ENCODE peak calls at places on chromosomes 3 and 15, in five cellular contexts. I, V, S, O and G are unnamed samples.

GRCh38 chr3:38645601-38646000 is 3.9 kb downstream of the SCN5A start:
- DNase-seq in I (no peak), S (no peak), O (no peak), V (no peak), G (no peak)

GRCh38 chr3:44359146-44359751 is 20.7 kb downstream of the TCAIM start:
- DNase-seq in O (no peak), S (no peak), V (no peak), I (no peak), G (no peak)

GRCh38 chr15:77037475-77038209 is 33.3 kb downstream of the TSPAN3 start:
- DNase-seq in V (peak), I (no peak), O (no peak), S (no peak), G (no peak)

GRCh38 chr15:62874933-62875625 is 167.5 kb upstream of the TPM1 start:
- DNase-seq in S (no peak), V (no peak), O (no peak), I (no peak), G (no peak)

GRCh38 chr3:151345854-151346253 is 16.5 kb upstream of the P2RY13 start:
- DNase-seq in O (no peak), I (peak), S (peak), V (no peak), G (peak)

GRCh38 chr3:43247556-43248186 is 38.7 kb upstream of the SNRK start:
- DNase-seq in O (peak), I (no peak), S (no peak), V (no peak), G (no peak)

GRCh38 chr3:77081240-77081661 is 41.4 kb downstream of the ROBO2 start:
- DNase-seq in O (peak), I (peak), S (peak), V (no peak), G (no peak)

GRCh38 chr3:181720281-181720680 is 8.6 kb downstream of the SOX2 start:
- DNase-seq in V (peak), O (no peak), S (no peak), I (no peak), G (no peak)

GRCh38 chr3:10170915-10171478 is 6.3 kb downstream of the IRAK2 start:
- DNase-seq in I (no peak), V (no peak), S (no peak), O (no peak), G (no peak)

GRCh38 chr3:63937661-63938651 is 25.8 kb upstream of the SCAANT1 start:
- DNase-seq in I (no peak), S (no peak), O (no peak), V (peak), G (peak)

GRCh38 chr3:49300595-49300994 is 23.6 kb upstream of the C3orf62 start:
- DNase-seq in S (no peak), V (no peak), O (no peak), I (no peak), G (no peak)

GRCh38 chr3:133949438-133949837 is 53.8 kb upstream of the RAB6B start:
- DNase-seq in O (peak), S (peak), V (no peak), I (no peak), G (no peak)

GRCh38 chr15:87527416-87527815 is 729.1 kb downstream of the NTRK3 start:
- DNase-seq in V (no peak), I (peak), S (no peak), O (no peak), G (peak)

GRCh38 chr15:57272770-57273357 is 103.4 kb upstream of the CGNL1 start:
- DNase-seq in I (no peak), V (no peak), S (no peak), O (no peak), G (no peak)

GRCh38 chr3:22714758-22715157 is 488.4 kb upstream of the UBE2E2 start:
- DNase-seq in S (no peak), I (no peak), O (no peak), V (no peak), G (no peak)

GRCh38 chr3:163838769-163839168 is 1239.5 kb downstream of the SI start:
- DNase-seq in V (no peak), S (no peak), O (no peak), I (no peak), G (no peak)

GRCh38 chr3:150216866-150217600 is 191.1 kb upstream of the TSC22D2 start:
- DNase-seq in O (no peak), V (no peak), S (no peak), I (no peak), G (no peak)

GRCh38 chr15:60584355-60585023 is 105.5 kb upstream of the ICE2 start:
- DNase-seq in V (no peak), S (no peak), I (no peak), O (no peak), G (no peak)

GRCh38 chr3:41434781-41435180 is 235.5 kb downstream of the CTNNB1 start:
- DNase-seq in S (no peak), V (no peak), O (peak), I (peak), G (no peak)

GRCh38 chr15:61731081-61731480 is 329.2 kb downstream of the VPS13C start:
- DNase-seq in V (no peak), O (peak), I (no peak), S (no peak), G (no peak)

GRCh38 chr15:61724276-61724939 is 335.8 kb downstream of the VPS13C start:
- DNase-seq in I (no peak), S (no peak), V (no peak), O (no peak), G (no peak)

GRCh38 chr15:61720197-61720596 is 340.1 kb downstream of the VPS13C start:
- DNase-seq in I (no peak), S (no peak), V (no peak), O (no peak), G (no peak)

DNA sequence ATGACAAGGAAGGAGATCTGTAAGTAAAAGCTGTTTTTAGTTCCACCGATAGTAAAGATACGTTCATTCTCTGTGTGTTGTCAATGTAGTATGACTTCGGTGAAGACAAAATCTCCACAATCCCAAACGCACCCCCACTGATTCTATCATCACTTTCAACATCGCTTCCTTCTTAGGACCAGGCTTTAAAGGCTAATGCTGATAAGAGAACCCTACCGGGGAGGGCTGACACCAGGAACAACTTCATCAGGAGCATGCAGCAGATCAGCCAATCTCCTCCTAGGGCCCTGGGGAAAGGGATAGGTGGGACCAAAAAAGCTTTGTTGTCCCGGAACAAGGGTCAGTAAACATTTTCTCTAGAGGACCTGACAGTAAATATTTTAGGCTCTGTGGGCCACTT is 334.1 kb downstream of the VPS13C start:
- DNase-seq in O (no peak), S (no peak), V (no peak), I (no peak), G (no peak)
- TF ChIP-seq CTCF in O (no peak), S (no peak), V (no peak), I (no peak), G (no peak)

DNA sequence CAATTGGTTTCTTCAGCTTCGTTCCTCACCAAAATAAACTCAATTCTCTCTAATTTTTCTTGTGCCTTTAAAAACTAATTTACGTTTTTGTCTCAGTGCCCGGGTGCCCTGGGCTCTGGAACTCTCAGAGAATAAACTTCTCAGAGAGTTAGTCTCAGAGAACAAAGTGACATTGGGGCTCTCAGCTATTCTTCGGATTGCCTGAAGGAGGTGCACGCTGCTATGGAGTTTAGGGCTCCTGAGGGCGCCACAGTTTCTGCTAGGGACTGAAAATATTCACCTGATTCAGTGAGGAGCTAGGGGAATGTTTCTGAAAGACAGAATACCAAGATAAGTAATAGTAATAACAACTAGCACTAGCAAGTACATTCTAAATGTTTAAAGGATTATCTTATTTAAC is 22.7 kb downstream of the ZIC4 start:
- DNase-seq in O (peak), S (no peak), I (no peak), V (no peak), G (no peak)
- TF ChIP-seq CTCF in O (peak), S (peak), I (peak), V (no peak), G (no peak)

DNA sequence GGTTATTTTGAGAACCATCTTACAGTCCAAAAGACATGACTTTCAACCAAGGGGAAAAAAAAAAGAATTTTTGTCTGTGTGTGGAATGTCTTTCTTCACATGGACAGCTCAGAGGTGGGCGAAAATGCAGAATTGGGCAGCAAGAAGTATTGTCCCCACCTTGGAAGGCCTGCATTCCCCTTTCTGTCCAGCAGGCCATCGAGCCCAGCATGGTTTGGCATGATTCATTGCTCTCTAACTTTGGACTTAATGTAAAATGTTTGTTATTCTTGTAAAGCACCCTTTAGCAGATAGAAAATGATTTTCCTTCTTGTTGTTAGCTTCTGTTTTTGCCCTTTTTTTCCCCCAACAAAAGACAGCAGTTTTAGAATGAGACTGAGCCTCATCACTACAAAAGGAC is 12.4 kb downstream of the MYO1E start:
- DNase-seq in S (no peak), V (no peak), I (no peak), O (no peak), G (no peak)
- TF ChIP-seq CTCF in S (peak), V (no peak), I (peak), O (peak), G (no peak)

DNA sequence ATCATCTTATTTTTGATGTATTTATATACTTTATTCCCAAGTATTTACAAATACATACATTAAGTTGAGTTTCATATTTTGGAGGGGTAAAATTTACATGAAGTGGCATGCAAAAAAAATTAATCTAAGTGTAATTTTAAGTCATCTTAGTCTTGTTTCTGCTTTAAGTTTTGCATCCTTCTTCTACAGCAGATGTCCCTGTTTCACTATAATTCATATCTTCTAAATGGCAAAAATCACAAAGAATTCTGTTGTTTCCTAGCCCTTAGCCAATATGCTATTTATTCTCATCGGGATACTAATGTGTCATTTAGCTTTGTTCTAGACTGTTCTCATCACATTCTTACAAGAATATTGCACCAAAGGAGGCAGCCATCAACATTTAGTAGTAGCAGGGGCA is 831.9 kb downstream of the GBE1 start:
- DNase-seq in S (no peak), I (no peak), O (no peak), V (no peak), G (no peak)
- TF ChIP-seq CTCF in S (no peak), I (no peak), O (no peak), V (no peak), G (no peak)

GRCh38 chr3:103992469-103992868 is 1374.2 kb upstream of the ALCAM start:
- DNase-seq in I (no peak), V (no peak), S (no peak), O (no peak), G (no peak)
- TF ChIP-seq CTCF in I (no peak), V (no peak), S (no peak), O (no peak), G (no peak)

DNA sequence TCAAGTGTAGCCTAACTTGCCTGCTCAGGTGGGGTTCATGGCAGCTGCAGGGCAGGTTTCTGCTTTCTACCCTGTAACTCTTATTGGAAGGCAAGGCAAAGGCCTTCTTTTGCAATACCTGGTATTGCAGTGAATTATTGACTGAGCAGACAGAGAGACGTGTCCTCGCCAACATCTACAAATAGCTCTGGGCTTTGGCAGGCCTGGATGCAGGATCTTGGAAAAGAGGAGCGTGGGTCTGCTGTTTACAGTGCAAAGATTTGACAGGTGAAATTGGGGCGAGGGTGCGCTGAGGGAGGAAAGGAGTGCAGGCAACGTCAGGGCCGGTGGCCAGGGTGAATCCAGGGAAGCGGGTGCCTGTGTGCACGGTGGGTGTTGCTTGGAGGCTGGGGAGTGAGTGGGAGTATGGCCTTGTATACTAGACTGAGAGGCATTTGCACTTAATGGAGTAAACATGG is 44.5 kb downstream of the ST6GAL1 start:
- DNase-seq in O (no peak), S (no peak), V (peak), I (no peak), G (peak)
- TF ChIP-seq CTCF in O (no peak), S (no peak), V (no peak), I (no peak), G (no peak)

GRCh38 chr15:40040770-40041169 is 1.8 kb upstream of the SRP14 start:
- DNase-seq in S (no peak), V (no peak), O (no peak), I (no peak), G (no peak)

GRCh38 chr15:40038267-40038653 is 721 bp downstream of the SRP14 start:
- DNase-seq in S (peak), V (no peak), I (no peak), O (no peak), G (no peak)

GRCh38 chr15:40042791-40043320 is 3.9 kb upstream of the SRP14 start:
- DNase-seq in S (no peak), I (no peak), O (no peak), V (no peak), G (no peak)

GRCh38 chr15:40040293-40040635 is 1.3 kb upstream of the SRP14 start:
- DNase-seq in V (no peak), I (no peak), S (no peak), O (no peak), G (no peak)

GRCh38 chr15:40038654-40039543 is at the start of gene SRP14:
- DNase-seq in V (peak), O (peak), S (peak), I (peak), G (peak)
- TF ChIP-seq CTCF in V (peak), O (no peak), S (no peak), I (no peak), G (peak)

GRCh38 chr3:128081846-128082245 is 29.6 kb downstream of the SEC61A1 start:
- DNase-seq in V (no peak), I (no peak), S (no peak), O (no peak), G (no peak)
- TF ChIP-seq CTCF in V (no peak), I (no peak), S (no peak), O (no peak), G (no peak)

GRCh38 chr3:11847035-11847394 is 330 bp upstream of the TAMM41 start:
- DNase-seq in O (no peak), S (no peak), V (no peak), I (no peak), G (no peak)
- TF ChIP-seq CTCF in O (no peak), S (no peak), V (no peak), I (no peak), G (no peak)

GRCh38 chr3:110799236-110799635 is 272.4 kb upstream of the NECTIN3 start:
- DNase-seq in I (no peak), V (no peak), O (no peak), S (peak), G (no peak)
- TF ChIP-seq CTCF in I (no peak), V (no peak), O (no peak), S (no peak), G (no peak)